ENCODE peak calls at places on chromosomes 11 and 22, in seven cellular contexts. W, T, C, Q, A, L and K are unnamed samples.

GRCh38 chr11:12125609-12126149 is 15.3 kb downstream of the MICAL2 start:
- DNase-seq in W (no peak), T (no peak), C (no peak), Q (no peak), A (no peak), L (peak; percentile 58), K (no peak)

GRCh38 chr11:19326499-19326898 is 85.8 kb upstream of the E2F8 start:
- DNase-seq in W (peak; percentile 17), T (no peak), C (no peak), Q (no peak), A (peak; percentile 9), L (peak; percentile 58), K (no peak)

GRCh38 chr11:35146074-35146521 is 7.1 kb downstream of the CD44 start:
- DNase-seq in W (no peak), T (no peak), C (no peak), Q (peak; percentile 72), A (no peak), L (no peak), K (no peak)

GRCh38 chr22:19527861-19528417 is 3.7 kb upstream of the CLDN5 start:
- DNase-seq in W (no peak), T (no peak), C (no peak), Q (no peak), A (no peak), L (peak; percentile 37), K (no peak)

GRCh38 chr11:102763440-102763839 is 17.0 kb downstream of the MMP10 start:
- DNase-seq in W (no peak), T (no peak), C (no peak), Q (no peak), A (no peak), L (no peak), K (no peak)

GRCh38 chr22:23984430-23984829 is 4.5 kb downstream of the GSTT2 start:
- DNase-seq in W (no peak), T (no peak), C (peak; percentile 4), Q (no peak), A (peak; percentile 16), L (peak; percentile 53), K (no peak)

GRCh38 chr22:20024225-20025087 is 3.5 kb downstream of the TANGO2 start:
- DNase-seq in W (no peak), T (no peak), C (no peak), Q (no peak), A (no peak), L (no peak), K (no peak)

GRCh38 chr22:38196791-38197429 is 4.9 kb upstream of the MAFF start:
- DNase-seq in W (no peak), T (no peak), C (peak; percentile 56), Q (no peak), A (no peak), L (no peak), K (no peak)

GRCh38 chr22:33562484-33562883 is 357.8 kb downstream of the LARGE1 start:
- DNase-seq in W (no peak), T (no peak), C (no peak), Q (no peak), A (no peak), L (no peak), K (no peak)

GRCh38 chr11:88102595-88102929 is 72.7 kb downstream of the RAB38 start:
- DNase-seq in W (no peak), T (no peak), C (no peak), Q (no peak), A (peak; percentile 6), L (peak; percentile 5), K (no peak)

GRCh38 chr22:35686298-35686697 is 31.4 kb upstream of the APOL5 start:
- DNase-seq in W (no peak), T (no peak), C (no peak), Q (no peak), A (no peak), L (no peak), K (no peak)

GRCh38 chr22:30872282-30873041 is 96.1 kb downstream of the MORC2 start:
- DNase-seq in W (no peak), T (peak; percentile 18), C (no peak), Q (no peak), A (no peak), L (no peak), K (no peak)

GRCh38 chr11:18394928-18395734 is 768 bp downstream of the LDHA start:
- DNase-seq in W (peak; percentile 17), T (peak; percentile 46), C (peak; percentile 34), Q (no peak), A (no peak), L (no peak), K (no peak)

GRCh38 chr11:114258696-114259095 is 37.5 kb upstream of the NNMT start:
- DNase-seq in W (no peak), T (no peak), C (no peak), Q (no peak), A (no peak), L (no peak), K (peak; percentile 40)

GRCh38 chr11:112485280-112485679 is 224.6 kb upstream of the PLET1 start:
- DNase-seq in W (no peak), T (no peak), C (no peak), Q (no peak), A (no peak), L (no peak), K (no peak)

GRCh38 chr11:117333921-117334320 is 6.3 kb downstream of the CEP164 start:
- DNase-seq in W (no peak), T (no peak), C (no peak), Q (no peak), A (no peak), L (no peak), K (no peak)

GRCh38 chr22:21000987-21001600 is 824 bp downstream of the THAP7 start:
- DNase-seq in W (no peak), T (no peak), C (no peak), Q (no peak), A (no peak), L (no peak), K (no peak)

GRCh38 chr22:19674129-19674928 is 40.0 kb upstream of the SEPTIN5 start:
- DNase-seq in W (no peak), T (no peak), C (peak; percentile 81), Q (no peak), A (no peak), L (peak; percentile 21), K (no peak)

GRCh38 chr22:33707581-33707980 is 212.7 kb downstream of the LARGE1 start:
- DNase-seq in W (no peak), T (no peak), C (no peak), Q (no peak), A (no peak), L (no peak), K (no peak)